ENCODE peak calls at places on chromosomes 5 and 9, in five cellular contexts. K is NCI-H460, N is GM10248, A is AG09319, Q is GM20000. J is an unnamed sample.

GRCh38 chr5:1182633-1183423 is 18.6 kb upstream of the SLC6A19 start:
- DNase-seq in K (no peak), Q (no peak), N (no peak), A (no peak), J (peak; percentile 63)

GRCh38 chr5:102152906-102153787 is 142.9 kb downstream of the SLCO4C1 start:
- DNase-seq in N (peak; percentile 25), Q (peak; percentile 48), K (peak; percentile 58), A (no peak), J (peak; percentile 38)

GRCh38 chr9:129242971-129243561 is 65.0 kb upstream of the IER5L start:
- DNase-seq in N (no peak), A (peak; percentile 22), K (no peak), Q (no peak), J (peak; percentile 63)

GRCh38 chr9:126818482-126818881 is 13.6 kb downstream of the ZBTB43 start:
- DNase-seq in K (no peak), N (no peak), A (no peak), Q (no peak), J (no peak)

GRCh38 chr9:101242651-101243050 is 142.2 kb downstream of the BAAT start:
- DNase-seq in A (no peak), N (no peak), K (no peak), Q (no peak), J (no peak)

GRCh38 chr5:91136271-91136670 is 246.8 kb downstream of the ARRDC3 start:
- DNase-seq in A (no peak), K (no peak), Q (no peak), N (no peak), J (no peak)

GRCh38 chr9:93684806-93685553 is 108.6 kb downstream of the PHF2 start:
- DNase-seq in A (no peak), K (no peak), Q (no peak), N (peak; percentile 11), J (peak; percentile 40)

GRCh38 chr5:52139888-52140580 is 647.7 kb upstream of the ITGA1 start:
- DNase-seq in Q (no peak), A (no peak), N (no peak), K (no peak), J (no peak)

GRCh38 chr5:153782589-153783238 is 256.0 kb downstream of the FAM114A2 start:
- DNase-seq in A (no peak), Q (no peak), K (no peak), N (no peak), J (peak; percentile 4)

GRCh38 chr5:30768061-30768460 is 425.4 kb upstream of the CDH6 start:
- DNase-seq in Q (no peak), N (no peak), K (no peak), A (no peak), J (no peak)

GRCh38 chr5:125559296-125559695 is 812.9 kb upstream of the ZNF608 start:
- DNase-seq in K (no peak), Q (no peak), N (no peak), A (no peak), J (peak; percentile 98)

GRCh38 chr5:11258001-11258400 is 497.0 kb upstream of the DAP start:
- DNase-seq in A (no peak), K (no peak), Q (no peak), N (no peak), J (no peak)

J was measured in cardiac muscle cell.